ENCODE peak calls at places on chromosomes 3 and 15, in ten cellular contexts. One of them, this sample, is unnamed.

GRCh38 chr15:64461577-64462162 is 1.3 kb downstream of the ZNF609 start:
- DNase-seq in AG09309: no peak
- DNase-seq in ureter: no peak
- DNase-seq in AG20443: peak
- DNase-seq in HTR-8/SVneo: no peak
- DNase-seq in SW480: no peak
- DNase-seq in stimulated activated CD4-positive, alpha-beta T cell treated with anti-CD3 and anti-CD28 coated beads, Interleukin-1b, Interleukin-23, amount 100 ng/mL, for 4 hours: no peak
- DNase-seq in glutamatergic neuron: peak
- DNase-seq in endothelial cell: peak
- DNase-seq in cerebellum: peak
- DNase-seq in this sample: no peak

GRCh38 chr3:81989773-81990172 is 228.3 kb upstream of the GBE1 start:
- DNase-seq in AG09309: no peak
- DNase-seq in ureter: no peak
- DNase-seq in AG20443: no peak
- DNase-seq in HTR-8/SVneo: no peak
- DNase-seq in SW480: no peak
- DNase-seq in stimulated activated CD4-positive, alpha-beta T cell treated with anti-CD3 and anti-CD28 coated beads, Interleukin-1b, Interleukin-23, amount 100 ng/mL, for 4 hours: no peak
- DNase-seq in glutamatergic neuron: no peak
- DNase-seq in endothelial cell: no peak
- DNase-seq in cerebellum: no peak
- DNase-seq in this sample: no peak

GRCh38 chr15:59138243-59138642 is 33.3 kb downstream of the CCNB2 start:
- DNase-seq in AG09309: no peak
- DNase-seq in ureter: no peak
- DNase-seq in AG20443: peak
- DNase-seq in HTR-8/SVneo: peak
- DNase-seq in SW480: peak
- DNase-seq in stimulated activated CD4-positive, alpha-beta T cell treated with anti-CD3 and anti-CD28 coated beads, Interleukin-1b, Interleukin-23, amount 100 ng/mL, for 4 hours: peak
- DNase-seq in glutamatergic neuron: peak
- DNase-seq in endothelial cell: peak
- DNase-seq in cerebellum: no peak
- DNase-seq in this sample: peak

GRCh38 chr3:187498211-187498610 is 130.0 kb downstream of the RTP4 start:
- DNase-seq in AG09309: no peak
- DNase-seq in ureter: no peak
- DNase-seq in AG20443: no peak
- DNase-seq in HTR-8/SVneo: no peak
- DNase-seq in SW480: no peak
- DNase-seq in stimulated activated CD4-positive, alpha-beta T cell treated with anti-CD3 and anti-CD28 coated beads, Interleukin-1b, Interleukin-23, amount 100 ng/mL, for 4 hours: no peak
- DNase-seq in glutamatergic neuron: no peak
- DNase-seq in endothelial cell: no peak
- DNase-seq in cerebellum: no peak
- DNase-seq in this sample: no peak

GRCh38 chr3:157662171-157662570 is 159.0 kb upstream of the VEPH1 start:
- DNase-seq in AG09309: no peak
- DNase-seq in ureter: no peak
- DNase-seq in AG20443: no peak
- DNase-seq in HTR-8/SVneo: no peak
- DNase-seq in SW480: no peak
- DNase-seq in stimulated activated CD4-positive, alpha-beta T cell treated with anti-CD3 and anti-CD28 coated beads, Interleukin-1b, Interleukin-23, amount 100 ng/mL, for 4 hours: no peak
- DNase-seq in glutamatergic neuron: no peak
- DNase-seq in endothelial cell: no peak
- DNase-seq in cerebellum: no peak
- DNase-seq in this sample: no peak

GRCh38 chr15:35697549-35698299 is 151.8 kb upstream of the DPH6 start:
- DNase-seq in AG09309: peak
- DNase-seq in ureter: no peak
- DNase-seq in AG20443: peak
- DNase-seq in HTR-8/SVneo: no peak
- DNase-seq in SW480: no peak
- DNase-seq in stimulated activated CD4-positive, alpha-beta T cell treated with anti-CD3 and anti-CD28 coated beads, Interleukin-1b, Interleukin-23, amount 100 ng/mL, for 4 hours: no peak
- DNase-seq in glutamatergic neuron: no peak
- DNase-seq in endothelial cell: peak
- DNase-seq in cerebellum: no peak
- DNase-seq in this sample: no peak

GRCh38 chr15:23548071-23548470 is 17.4 kb upstream of the MKRN3 start:
- DNase-seq in AG09309: no peak
- DNase-seq in ureter: no peak
- DNase-seq in AG20443: no peak
- DNase-seq in HTR-8/SVneo: no peak
- DNase-seq in SW480: no peak
- DNase-seq in stimulated activated CD4-positive, alpha-beta T cell treated with anti-CD3 and anti-CD28 coated beads, Interleukin-1b, Interleukin-23, amount 100 ng/mL, for 4 hours: no peak
- DNase-seq in glutamatergic neuron: no peak
- DNase-seq in endothelial cell: no peak
- DNase-seq in cerebellum: no peak
- DNase-seq in this sample: no peak

GRCh38 chr3:187960820-187961219 is 193.1 kb upstream of the LPP start:
- DNase-seq in AG09309: peak
- DNase-seq in ureter: no peak
- DNase-seq in AG20443: peak
- DNase-seq in HTR-8/SVneo: no peak
- DNase-seq in SW480: no peak
- DNase-seq in stimulated activated CD4-positive, alpha-beta T cell treated with anti-CD3 and anti-CD28 coated beads, Interleukin-1b, Interleukin-23, amount 100 ng/mL, for 4 hours: no peak
- DNase-seq in glutamatergic neuron: no peak
- DNase-seq in endothelial cell: no peak
- DNase-seq in cerebellum: no peak
- DNase-seq in this sample: no peak

GRCh38 chr3:69203631-69204314 is 81.4 kb upstream of the LMOD3 start:
- DNase-seq in AG09309: no peak
- DNase-seq in ureter: peak
- DNase-seq in AG20443: no peak
- DNase-seq in HTR-8/SVneo: no peak
- DNase-seq in SW480: no peak
- DNase-seq in stimulated activated CD4-positive, alpha-beta T cell treated with anti-CD3 and anti-CD28 coated beads, Interleukin-1b, Interleukin-23, amount 100 ng/mL, for 4 hours: no peak
- DNase-seq in glutamatergic neuron: no peak
- DNase-seq in endothelial cell: no peak
- DNase-seq in cerebellum: no peak
- DNase-seq in this sample: no peak

GRCh38 chr3:181316481-181316880 is 326.9 kb upstream of the DNAJC19 start:
- DNase-seq in AG09309: no peak
- DNase-seq in ureter: no peak
- DNase-seq in AG20443: no peak
- DNase-seq in HTR-8/SVneo: no peak
- DNase-seq in SW480: peak
- DNase-seq in stimulated activated CD4-positive, alpha-beta T cell treated with anti-CD3 and anti-CD28 coated beads, Interleukin-1b, Interleukin-23, amount 100 ng/mL, for 4 hours: no peak
- DNase-seq in glutamatergic neuron: no peak
- DNase-seq in endothelial cell: peak
- DNase-seq in cerebellum: no peak
- DNase-seq in this sample: no peak

GRCh38 chr3:13110678-13111116 is 37.5 kb upstream of the IQSEC1 start:
- DNase-seq in AG09309: no peak
- DNase-seq in ureter: peak
- DNase-seq in AG20443: no peak
- DNase-seq in HTR-8/SVneo: peak
- DNase-seq in SW480: no peak
- DNase-seq in stimulated activated CD4-positive, alpha-beta T cell treated with anti-CD3 and anti-CD28 coated beads, Interleukin-1b, Interleukin-23, amount 100 ng/mL, for 4 hours: no peak
- DNase-seq in glutamatergic neuron: no peak
- DNase-seq in endothelial cell: no peak
- DNase-seq in cerebellum: no peak
- DNase-seq in this sample: no peak

GRCh38 chr15:75347222-75348033 is 589 bp downstream of the NEIL1 start:
- DNase-seq in AG09309: no peak
- DNase-seq in ureter: peak
- DNase-seq in AG20443: peak
- DNase-seq in HTR-8/SVneo: peak
- DNase-seq in SW480: peak
- DNase-seq in stimulated activated CD4-positive, alpha-beta T cell treated with anti-CD3 and anti-CD28 coated beads, Interleukin-1b, Interleukin-23, amount 100 ng/mL, for 4 hours: peak
- DNase-seq in glutamatergic neuron: peak
- DNase-seq in endothelial cell: peak
- DNase-seq in cerebellum: peak
- DNase-seq in this sample: peak

GRCh38 chr3:114406286-114406685 is 112.5 kb downstream of the TIGIT start:
- DNase-seq in AG09309: no peak
- DNase-seq in ureter: no peak
- DNase-seq in AG20443: no peak
- DNase-seq in HTR-8/SVneo: no peak
- DNase-seq in SW480: no peak
- DNase-seq in stimulated activated CD4-positive, alpha-beta T cell treated with anti-CD3 and anti-CD28 coated beads, Interleukin-1b, Interleukin-23, amount 100 ng/mL, for 4 hours: no peak
- DNase-seq in glutamatergic neuron: no peak
- DNase-seq in endothelial cell: no peak
- DNase-seq in cerebellum: no peak
- DNase-seq in this sample: no peak

GRCh38 chr3:195122261-195122660 is 148.7 kb downstream of the XXYLT1 start:
- DNase-seq in AG09309: no peak
- DNase-seq in ureter: no peak
- DNase-seq in AG20443: no peak
- DNase-seq in HTR-8/SVneo: no peak
- DNase-seq in SW480: no peak
- DNase-seq in stimulated activated CD4-positive, alpha-beta T cell treated with anti-CD3 and anti-CD28 coated beads, Interleukin-1b, Interleukin-23, amount 100 ng/mL, for 4 hours: no peak
- DNase-seq in glutamatergic neuron: no peak
- DNase-seq in endothelial cell: no peak
- DNase-seq in cerebellum: no peak
- DNase-seq in this sample: no peak

GRCh38 chr3:133821767-133822638 is 16.4 kb downstream of the SRPRB start:
- DNase-seq in AG09309: peak
- DNase-seq in ureter: no peak
- DNase-seq in AG20443: peak
- DNase-seq in HTR-8/SVneo: no peak
- DNase-seq in SW480: no peak
- DNase-seq in stimulated activated CD4-positive, alpha-beta T cell treated with anti-CD3 and anti-CD28 coated beads, Interleukin-1b, Interleukin-23, amount 100 ng/mL, for 4 hours: no peak
- DNase-seq in glutamatergic neuron: no peak
- DNase-seq in endothelial cell: no peak
- DNase-seq in cerebellum: no peak
- DNase-seq in this sample: peak

GRCh38 chr3:110344897-110345767 is 726.5 kb upstream of the NECTIN3 start:
- DNase-seq in AG09309: no peak
- DNase-seq in ureter: no peak
- DNase-seq in AG20443: no peak
- DNase-seq in HTR-8/SVneo: no peak
- DNase-seq in SW480: no peak
- DNase-seq in stimulated activated CD4-positive, alpha-beta T cell treated with anti-CD3 and anti-CD28 coated beads, Interleukin-1b, Interleukin-23, amount 100 ng/mL, for 4 hours: no peak
- DNase-seq in glutamatergic neuron: no peak
- DNase-seq in endothelial cell: no peak
- DNase-seq in cerebellum: no peak
- DNase-seq in this sample: no peak

GRCh38 chr3:119160361-119160760 is 13.0 kb upstream of the UPK1B start:
- DNase-seq in AG09309: no peak
- DNase-seq in ureter: no peak
- DNase-seq in AG20443: no peak
- DNase-seq in HTR-8/SVneo: no peak
- DNase-seq in SW480: no peak
- DNase-seq in stimulated activated CD4-positive, alpha-beta T cell treated with anti-CD3 and anti-CD28 coated beads, Interleukin-1b, Interleukin-23, amount 100 ng/mL, for 4 hours: no peak
- DNase-seq in glutamatergic neuron: no peak
- DNase-seq in endothelial cell: no peak
- DNase-seq in cerebellum: no peak
- DNase-seq in this sample: no peak

GRCh38 chr3:155184027-155184426 is 103.9 kb downstream of the MME start:
- DNase-seq in AG09309: no peak
- DNase-seq in ureter: no peak
- DNase-seq in AG20443: no peak
- DNase-seq in HTR-8/SVneo: no peak
- DNase-seq in SW480: no peak
- DNase-seq in stimulated activated CD4-positive, alpha-beta T cell treated with anti-CD3 and anti-CD28 coated beads, Interleukin-1b, Interleukin-23, amount 100 ng/mL, for 4 hours: no peak
- DNase-seq in glutamatergic neuron: no peak
- DNase-seq in endothelial cell: no peak
- DNase-seq in cerebellum: no peak
- DNase-seq in this sample: no peak

This sample was measured in psoas muscle.